ENCODE peak calls at places on chromosomes 3 and 15, in seven cellular contexts. H is H54; K is CD8-positive, alpha-beta memory T cell; D is psoas muscle; X is GOT3; T is activated B cell treated with CpG ODN at 0.5 μM for 24 hours; Q is adrenal gland. R is an unnamed sample.

GRCh38 chr15:40062816-40063562 is 24.0 kb upstream of the SRP14 start:
- DNase-seq in H (no peak), K (no peak), T (no peak), X (no peak), D (no peak), Q (no peak), R (no peak)

GRCh38 chr3:61192222-61192621 is 59.0 kb downstream of the FHIT start:
- DNase-seq in Q (no peak), D (no peak), K (no peak), H (no peak), T (no peak), X (no peak), R (no peak)

GRCh38 chr15:47337836-47338235 is 379.5 kb upstream of the SEMA6D start:
- DNase-seq in K (no peak), D (no peak), X (no peak), T (no peak), H (no peak), Q (no peak), R (no peak)

GRCh38 chr3:194967126-194968117 is 281.7 kb downstream of the FAM43A start:
- DNase-seq in X (no peak), T (no peak), H (no peak), D (no peak), Q (no peak), K (no peak), R (no peak)

GRCh38 chr3:98784042-98784441 is 20.9 kb downstream of the ST3GAL6 start:
- DNase-seq in X (no peak), T (no peak), K (no peak), Q (no peak), H (no peak), D (no peak), R (no peak)

GRCh38 chr15:59018833-59019232 is 31.4 kb downstream of the RNF111 start:
- DNase-seq in K (no peak), Q (no peak), T (no peak), X (no peak), H (no peak), D (no peak), R (no peak)

GRCh38 chr15:33871911-33872760 is 96.2 kb upstream of the CHRM5 start:
- DNase-seq in D (peak), Q (no peak), H (no peak), K (no peak), T (no peak), X (no peak), R (no peak)

GRCh38 chr15:85592148-85592547 is 202.6 kb downstream of the KLHL25 start:
- DNase-seq in D (no peak), X (no peak), H (no peak), T (no peak), Q (no peak), K (no peak), R (no peak)

GRCh38 chr3:146019508-146019907 is 141.5 kb downstream of the PLOD2 start:
- DNase-seq in T (no peak), H (no peak), K (no peak), X (no peak), Q (no peak), D (no peak), R (no peak)